ENCODE peak calls at places on chromosomes 7 and 10, in five cellular contexts. S is neural progenitor cell, U is uterus, T is psoas muscle, M is hepatocyte. N is an unnamed sample. For H3K4me1 and H3K27me3, the result is how much of the 10 kb centered on the place peaks cover.

GRCh38 chr10:23310443-23310842 is 34.2 kb downstream of the C10orf67 start:
- DNase-seq in U (no peak), S (peak), T (no peak), M (no peak), N (no peak)

GRCh38 chr10:79393924-79394610 is 46.8 kb downstream of the PPIF start:
- DNase-seq in M (no peak), T (no peak), U (peak), S (no peak), N (no peak)

GRCh38 chr7:22185559-22185958 is 171.4 kb downstream of the RAPGEF5 start:
- DNase-seq in U (no peak), T (no peak), M (no peak), S (no peak), N (no peak)

GRCh38 chr7:143490719-143491306 is 13.1 kb downstream of the TAS2R41 start:
- DNase-seq in M (peak), S (peak), U (no peak), T (no peak), N (peak)

GRCh38 chr10:74083304-74083703 is 67.3 kb downstream of the AP3M1 start:
- DNase-seq in S (no peak), T (no peak), M (no peak), U (no peak), N (no peak)

GRCh38 chr10:79026806-79027146 is 42.0 kb upstream of the ZMIZ1 start:
- DNase-seq in U (peak), T (no peak), S (no peak), M (no peak), N (no peak)

GRCh38 chr7:112995091-112995824 is 91.4 kb downstream of the GPR85 start:
- DNase-seq in T (no peak), M (no peak), U (no peak), S (no peak), N (no peak)

GRCh38 chr10:119940487-119940886 is 48.0 kb downstream of the SEC23IP start:
- DNase-seq in M (no peak), T (no peak), S (no peak), U (no peak), N (no peak)

GRCh38 chr10:78913219-78914059 is 155.3 kb upstream of the ZMIZ1 start:
- DNase-seq in M (no peak), U (no peak), T (no peak), S (peak), N (peak)

GRCh38 chr10:97575101-97575668 is 2.6 kb downstream of the ANKRD2 start:
- DNase-seq in U (no peak), M (no peak), T (no peak), S (no peak), N (no peak)

GRCh38 chr7:41882745-41883527 is 180.0 kb upstream of the INHBA start:
- DNase-seq in U (no peak), M (no peak), T (no peak), S (no peak), N (no peak)

GRCh38 chr7:127107601-127108007 is 145.1 kb downstream of the GRM8 start:
- DNase-seq in T (no peak), M (peak), U (no peak), S (peak), N (peak)

GRCh38 chr7:140384894-140385650 is 13.3 kb downstream of the SLC37A3 start:
- DNase-seq in T (no peak), S (no peak), M (no peak), U (no peak), N (no peak)

GRCh38 chr7:120725376-120726039 is 132.4 kb downstream of the TSPAN12 start:
- DNase-seq in M (peak), U (no peak), S (peak), T (no peak), N (no peak)

GRCh38 chr7:53541467-53541866 is 506.0 kb downstream of the POM121L12 start:
- DNase-seq in T (no peak), U (no peak), S (no peak), M (no peak), N (peak)

GRCh38 chr7:73728551-73728950 is 9.1 kb upstream of the STX1A start:
- DNase-seq in S (no peak), T (no peak), M (no peak), U (no peak), N (no peak)

GRCh38 chr10:55464083-55464482 is 663.1 kb upstream of the PCDH15 start:
- DNase-seq in U (no peak), S (no peak), M (no peak), T (no peak), N (no peak)

DNA sequence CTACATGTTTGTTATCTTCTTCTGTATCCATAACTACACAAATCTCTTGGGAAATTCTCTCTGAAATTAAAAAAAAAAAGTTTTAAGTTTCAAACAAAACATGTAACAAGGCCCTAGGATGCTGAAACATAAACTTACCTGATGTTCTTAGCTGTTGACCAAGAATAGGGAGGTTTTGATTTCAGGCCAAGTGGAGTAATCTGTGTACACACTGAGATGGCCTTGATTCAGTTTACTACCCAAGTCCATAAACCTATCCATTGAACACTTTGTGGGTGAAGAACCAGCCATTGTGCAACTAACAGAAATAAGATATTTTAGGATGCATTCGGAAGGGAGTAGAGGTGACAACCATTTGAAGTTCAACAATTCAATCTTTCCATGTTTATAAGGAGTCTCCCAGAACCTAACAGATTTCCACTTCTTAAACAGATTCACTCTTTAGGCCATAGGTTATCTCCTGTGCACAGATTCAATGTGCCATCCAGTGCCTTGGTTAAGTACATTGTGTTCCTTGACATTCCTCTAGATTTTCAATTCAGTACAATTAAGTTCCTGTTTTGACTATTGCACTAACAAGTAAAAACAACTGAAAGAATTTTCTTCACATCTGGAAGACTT is 143.1 kb downstream of the CRPPA start:
- DNase-seq in U (no peak), T (no peak), S (no peak), M (no peak), N (no peak)
- H3K4me1 ChIP-seq in U (under half), T (under half), S (under half), M (under half), N (under half)

GRCh38 chr10:60869916-60870728 is 73.9 kb downstream of the RHOBTB1 start:
- DNase-seq in M (no peak), T (no peak), S (no peak), U (no peak), N (no peak)
- TF ChIP-seq CTCF in M (peak), T (peak), S (peak), U (no peak), N (peak)

GRCh38 chr10:69835875-69836727 is 34.4 kb downstream of the COL13A1 start:
- DNase-seq in T (no peak), M (peak), U (no peak), S (no peak), N (no peak)
- H3K27me3 ChIP-seq in T (under half), M (under half), U (under half), S (under half), N (under half)

GRCh38 chr7:90825779-90826178 is 229.7 kb downstream of the CDK14 start:
- DNase-seq in T (no peak), S (no peak), U (no peak), M (no peak), N (no peak)

GRCh38 chr7:90828601-90829000 is 232.5 kb downstream of the CDK14 start:
- DNase-seq in T (no peak), S (no peak), U (no peak), M (no peak), N (no peak)

GRCh38 chr7:90821961-90822620 is 226.0 kb downstream of the CDK14 start:
- DNase-seq in M (no peak), U (no peak), T (no peak), S (no peak), N (no peak)

GRCh38 chr7:90830302-90830701 is 234.2 kb downstream of the CDK14 start:
- DNase-seq in M (no peak), T (no peak), S (no peak), U (no peak), N (no peak)

GRCh38 chr7:90824386-90825307 is 228.5 kb downstream of the CDK14 start:
- DNase-seq in S (no peak), M (no peak), U (no peak), T (no peak), N (no peak)
- H3K4me1 ChIP-seq in S (under half), M (under half), U (under half), T (under half), N (under half)

DNA sequence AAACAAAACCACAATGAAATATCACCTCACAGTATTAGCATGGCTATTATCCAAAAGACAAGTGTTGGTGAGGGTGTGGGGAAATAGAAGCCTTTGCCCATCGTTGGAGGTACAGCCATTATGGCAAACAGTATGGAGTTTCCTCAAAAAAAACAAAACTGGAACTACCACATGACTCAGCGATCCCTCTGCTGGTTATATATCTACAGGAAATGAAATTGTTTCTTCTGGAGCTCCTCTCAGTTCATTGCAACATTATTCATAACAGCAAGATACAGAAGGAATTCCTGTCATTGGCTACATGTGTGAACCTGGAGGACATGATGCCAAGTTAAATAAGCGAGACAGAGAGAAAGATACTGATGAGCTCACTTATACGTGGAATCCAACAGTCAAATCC is 2.4 kb upstream of the UBE3C start:
- DNase-seq in M (peak), U (no peak), S (no peak), T (no peak), N (no peak)
- TF ChIP-seq CTCF in M (peak), U (no peak), S (peak), T (no peak), N (peak)

GRCh38 chr10:77296534-77297369 is 340.9 kb downstream of the KCNMA1 start:
- DNase-seq in U (no peak), S (peak), M (no peak), T (no peak), N (no peak)
- H3K27me3 ChIP-seq in U (under half), S (under half), M (under half), T (under half), N (under half)

GRCh38 chr7:137449016-137449415 is 105.5 kb upstream of the PTN start:
- DNase-seq in M (no peak), U (no peak), T (no peak), S (no peak), N (no peak)
- H3K4me1 ChIP-seq in M (under half), U (under half), T (under half), S (under half), N (under half)

DNA sequence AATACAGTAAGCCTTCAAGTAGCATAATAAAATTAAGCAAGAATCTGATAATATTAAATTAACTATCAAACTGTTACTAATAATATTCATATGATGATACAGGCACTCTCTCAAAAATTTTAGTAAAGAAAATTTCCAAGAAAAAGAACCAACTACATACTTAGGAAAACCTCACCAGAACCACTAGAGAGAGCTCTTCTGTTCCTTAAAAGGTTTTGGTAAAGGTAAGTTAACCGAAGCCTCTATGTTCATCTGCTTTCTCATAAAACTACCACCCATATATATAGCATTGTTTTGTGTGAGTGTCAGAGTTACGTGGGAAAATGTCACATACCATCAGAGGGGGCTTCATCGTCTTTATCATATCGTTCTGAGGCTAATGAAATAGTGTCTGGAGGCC is 20.7 kb downstream of the SKAP2 start:
- DNase-seq in T (no peak), U (no peak), S (peak), M (no peak), N (no peak)
- TF ChIP-seq CTCF in T (no peak), U (no peak), S (peak), M (peak), N (peak)

N was measured in BE2C.